ENCODE peak calls at places on chromosome 1, in ten cellular contexts. One of them, this sample, is unnamed.

GRCh38 chr1:165073402-165074007 is 283.0 kb downstream of the LMX1A start:
- DNase-seq in OCI-LY7: peak; percentile 38
- DNase-seq in adrenal gland: no peak
- DNase-seq in endodermal cell: no peak
- DNase-seq in mesendoderm: peak; percentile 72
- DNase-seq in prostate gland: peak; percentile 19
- DNase-seq in AG10803: peak; percentile 58
- DNase-seq in CD8-positive, alpha-beta T cell: no peak
- DNase-seq in heart right ventricle: no peak
- DNase-seq in epithelial cell of esophagus: peak; percentile 72
- DNase-seq in this sample: peak; percentile 39

GRCh38 chr1:231387770-231388669 is 34.1 kb downstream of the EGLN1 start:
- DNase-seq in OCI-LY7: no peak
- DNase-seq in adrenal gland: no peak
- DNase-seq in endodermal cell: no peak
- DNase-seq in mesendoderm: no peak
- DNase-seq in prostate gland: no peak
- DNase-seq in AG10803: peak; percentile 46
- DNase-seq in CD8-positive, alpha-beta T cell: no peak
- DNase-seq in heart right ventricle: no peak
- DNase-seq in epithelial cell of esophagus: no peak
- DNase-seq in this sample: no peak

GRCh38 chr1:32937061-32937460 is 27.5 kb downstream of the RNF19B start:
- DNase-seq in OCI-LY7: no peak
- DNase-seq in adrenal gland: no peak
- DNase-seq in endodermal cell: no peak
- DNase-seq in mesendoderm: no peak
- DNase-seq in prostate gland: no peak
- DNase-seq in AG10803: no peak
- DNase-seq in CD8-positive, alpha-beta T cell: no peak
- DNase-seq in heart right ventricle: no peak
- DNase-seq in epithelial cell of esophagus: peak; percentile 43
- DNase-seq in this sample: no peak

GRCh38 chr1:87329756-87330200 is 1.1 kb downstream of the LMO4 start:
- DNase-seq in OCI-LY7: no peak
- DNase-seq in adrenal gland: no peak
- DNase-seq in endodermal cell: no peak
- DNase-seq in mesendoderm: peak; percentile 28
- DNase-seq in prostate gland: no peak
- DNase-seq in AG10803: no peak
- DNase-seq in CD8-positive, alpha-beta T cell: no peak
- DNase-seq in heart right ventricle: no peak
- DNase-seq in epithelial cell of esophagus: peak; percentile 16
- DNase-seq in this sample: no peak

GRCh38 chr1:53557369-53557768 is 98.2 kb downstream of the DMRTB1 start:
- DNase-seq in OCI-LY7: no peak
- DNase-seq in adrenal gland: no peak
- DNase-seq in endodermal cell: no peak
- DNase-seq in mesendoderm: no peak
- DNase-seq in prostate gland: no peak
- DNase-seq in AG10803: no peak
- DNase-seq in CD8-positive, alpha-beta T cell: no peak
- DNase-seq in heart right ventricle: no peak
- DNase-seq in epithelial cell of esophagus: no peak
- DNase-seq in this sample: no peak

GRCh38 chr1:162168261-162168660 is 98.8 kb downstream of the NOS1AP start:
- DNase-seq in OCI-LY7: no peak
- DNase-seq in adrenal gland: no peak
- DNase-seq in endodermal cell: no peak
- DNase-seq in mesendoderm: no peak
- DNase-seq in prostate gland: peak; percentile 91
- DNase-seq in AG10803: no peak
- DNase-seq in CD8-positive, alpha-beta T cell: no peak
- DNase-seq in heart right ventricle: no peak
- DNase-seq in epithelial cell of esophagus: peak; percentile 70
- DNase-seq in this sample: peak; percentile 95

GRCh38 chr1:43414634-43415223 is 25.0 kb downstream of the SZT2 start:
- DNase-seq in OCI-LY7: peak; percentile 72
- DNase-seq in adrenal gland: peak; percentile 55
- DNase-seq in endodermal cell: peak; percentile 92
- DNase-seq in mesendoderm: peak; percentile 89
- DNase-seq in prostate gland: peak; percentile 51
- DNase-seq in AG10803: peak; percentile 26
- DNase-seq in CD8-positive, alpha-beta T cell: peak; percentile 56
- DNase-seq in heart right ventricle: no peak
- DNase-seq in epithelial cell of esophagus: peak; percentile 56
- DNase-seq in this sample: no peak

GRCh38 chr1:68111804-68112436 is 61.5 kb upstream of the DIRAS3 start:
- DNase-seq in OCI-LY7: no peak
- DNase-seq in adrenal gland: peak; percentile 71
- DNase-seq in endodermal cell: peak; percentile 58
- DNase-seq in mesendoderm: peak; percentile 46
- DNase-seq in prostate gland: peak; percentile 32
- DNase-seq in AG10803: peak; percentile 93
- DNase-seq in CD8-positive, alpha-beta T cell: no peak
- DNase-seq in heart right ventricle: peak; percentile 72
- DNase-seq in epithelial cell of esophagus: peak; percentile 69
- DNase-seq in this sample: peak; percentile 76

GRCh38 chr1:222334026-222334680 is 213.8 kb downstream of the HHIPL2 start:
- DNase-seq in OCI-LY7: no peak
- DNase-seq in adrenal gland: no peak
- DNase-seq in endodermal cell: no peak
- DNase-seq in mesendoderm: no peak
- DNase-seq in prostate gland: no peak
- DNase-seq in AG10803: peak; percentile 41
- DNase-seq in CD8-positive, alpha-beta T cell: no peak
- DNase-seq in heart right ventricle: no peak
- DNase-seq in epithelial cell of esophagus: no peak
- DNase-seq in this sample: no peak

GRCh38 chr1:223853748-223854147 is 8.0 kb upstream of the TP53BP2 start:
- DNase-seq in OCI-LY7: no peak
- DNase-seq in adrenal gland: no peak
- DNase-seq in endodermal cell: no peak
- DNase-seq in mesendoderm: no peak
- DNase-seq in prostate gland: no peak
- DNase-seq in AG10803: no peak
- DNase-seq in CD8-positive, alpha-beta T cell: no peak
- DNase-seq in heart right ventricle: no peak
- DNase-seq in epithelial cell of esophagus: no peak
- DNase-seq in this sample: no peak

GRCh38 chr1:151995774-151996173 is 2.1 kb upstream of the S100A10 start:
- DNase-seq in OCI-LY7: no peak
- DNase-seq in adrenal gland: no peak
- DNase-seq in endodermal cell: no peak
- DNase-seq in mesendoderm: no peak
- DNase-seq in prostate gland: no peak
- DNase-seq in AG10803: no peak
- DNase-seq in CD8-positive, alpha-beta T cell: no peak
- DNase-seq in heart right ventricle: no peak
- DNase-seq in epithelial cell of esophagus: peak; percentile 43
- DNase-seq in this sample: no peak

DNA sequence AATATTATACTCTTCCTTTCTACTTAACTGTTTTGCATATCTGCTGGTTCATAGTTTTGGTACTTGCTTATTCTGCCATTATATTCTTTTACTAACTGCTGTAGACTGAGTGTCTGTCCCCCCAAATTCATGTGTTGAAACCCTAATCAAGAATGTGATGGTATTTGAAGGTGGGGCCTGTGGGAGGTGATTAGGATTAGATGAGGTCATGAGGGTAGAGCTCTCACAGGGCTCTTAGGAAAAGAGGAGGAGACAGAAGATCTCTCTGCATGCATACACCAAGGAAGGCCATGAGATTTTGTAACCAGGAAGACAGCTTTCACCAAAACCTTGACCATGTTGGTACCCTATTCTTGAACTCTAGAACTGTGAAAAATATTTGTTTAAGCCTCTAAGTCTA is 354.1 kb upstream of the B3GALT2 start:
- DNase-seq in OCI-LY7: peak; percentile 12
- DNase-seq in adrenal gland: no peak
- DNase-seq in endodermal cell: no peak
- DNase-seq in mesendoderm: peak; percentile 50
- DNase-seq in prostate gland: no peak
- DNase-seq in AG10803: no peak
- DNase-seq in CD8-positive, alpha-beta T cell: no peak
- DNase-seq in heart right ventricle: no peak
- DNase-seq in epithelial cell of esophagus: no peak
- DNase-seq in this sample: no peak
- H3K4me3 ChIP-seq in OCI-LY7: peak overlapping the region; percentile 59
- H3K4me3 ChIP-seq in adrenal gland: no peak overlapping the region
- H3K4me3 ChIP-seq in endodermal cell: no peak overlapping the region
- H3K4me3 ChIP-seq in mesendoderm: no peak overlapping the region
- H3K4me3 ChIP-seq in prostate gland: no peak overlapping the region
- H3K4me3 ChIP-seq in AG10803: no peak overlapping the region
- H3K4me3 ChIP-seq in CD8-positive, alpha-beta T cell: no peak overlapping the region
- H3K4me3 ChIP-seq in heart right ventricle: no peak overlapping the region
- H3K4me3 ChIP-seq in epithelial cell of esophagus: no peak overlapping the region
- H3K4me3 ChIP-seq in this sample: no peak overlapping the region

GRCh38 chr1:155278689-155279160 is 1.5 kb downstream of the HCN3 start:
- DNase-seq in OCI-LY7: no peak
- DNase-seq in adrenal gland: no peak
- DNase-seq in endodermal cell: no peak
- DNase-seq in mesendoderm: no peak
- DNase-seq in prostate gland: no peak
- DNase-seq in AG10803: no peak
- DNase-seq in CD8-positive, alpha-beta T cell: no peak
- DNase-seq in heart right ventricle: no peak
- DNase-seq in epithelial cell of esophagus: peak; percentile 47
- DNase-seq in this sample: no peak
- H3K4me3 ChIP-seq in OCI-LY7: peak overlapping the region; percentile 82
- H3K4me3 ChIP-seq in adrenal gland: no peak overlapping the region
- H3K4me3 ChIP-seq in endodermal cell: no peak overlapping the region
- H3K4me3 ChIP-seq in mesendoderm: no peak overlapping the region
- H3K4me3 ChIP-seq in prostate gland: no peak overlapping the region
- H3K4me3 ChIP-seq in AG10803: no peak overlapping the region
- H3K4me3 ChIP-seq in CD8-positive, alpha-beta T cell: no peak overlapping the region
- H3K4me3 ChIP-seq in heart right ventricle: no peak overlapping the region
- H3K4me3 ChIP-seq in epithelial cell of esophagus: no peak overlapping the region
- H3K4me3 ChIP-seq in this sample: no peak overlapping the region

GRCh38 chr1:1273535-1274298 is at the start of gene UBE2J2:
- DNase-seq in OCI-LY7: peak; percentile 94
- DNase-seq in adrenal gland: peak; percentile 93
- DNase-seq in endodermal cell: peak; percentile 97
- DNase-seq in mesendoderm: peak; percentile 93
- DNase-seq in prostate gland: peak; percentile 91
- DNase-seq in AG10803: peak; percentile 92
- DNase-seq in CD8-positive, alpha-beta T cell: peak; percentile 93
- DNase-seq in heart right ventricle: peak; percentile 95
- DNase-seq in epithelial cell of esophagus: peak; percentile 94
- DNase-seq in this sample: peak; percentile 69

GRCh38 chr1:1273152-1273534 is 511 bp downstream of the UBE2J2 start:
- DNase-seq in OCI-LY7: no peak
- DNase-seq in adrenal gland: no peak
- DNase-seq in endodermal cell: no peak
- DNase-seq in mesendoderm: no peak
- DNase-seq in prostate gland: no peak
- DNase-seq in AG10803: no peak
- DNase-seq in CD8-positive, alpha-beta T cell: no peak
- DNase-seq in heart right ventricle: no peak
- DNase-seq in epithelial cell of esophagus: no peak
- DNase-seq in this sample: no peak

GRCh38 chr1:1270813-1271212 is 2.8 kb downstream of the UBE2J2 start:
- DNase-seq in OCI-LY7: no peak
- DNase-seq in adrenal gland: no peak
- DNase-seq in endodermal cell: no peak
- DNase-seq in mesendoderm: no peak
- DNase-seq in prostate gland: no peak
- DNase-seq in AG10803: peak; percentile 61
- DNase-seq in CD8-positive, alpha-beta T cell: no peak
- DNase-seq in heart right ventricle: no peak
- DNase-seq in epithelial cell of esophagus: no peak
- DNase-seq in this sample: no peak

GRCh38 chr1:1274299-1274930 is 761 bp upstream of the UBE2J2 start:
- DNase-seq in OCI-LY7: no peak
- DNase-seq in adrenal gland: no peak
- DNase-seq in endodermal cell: no peak
- DNase-seq in mesendoderm: no peak
- DNase-seq in prostate gland: no peak
- DNase-seq in AG10803: no peak
- DNase-seq in CD8-positive, alpha-beta T cell: no peak
- DNase-seq in heart right ventricle: peak; percentile 23
- DNase-seq in epithelial cell of esophagus: no peak
- DNase-seq in this sample: no peak

DNA sequence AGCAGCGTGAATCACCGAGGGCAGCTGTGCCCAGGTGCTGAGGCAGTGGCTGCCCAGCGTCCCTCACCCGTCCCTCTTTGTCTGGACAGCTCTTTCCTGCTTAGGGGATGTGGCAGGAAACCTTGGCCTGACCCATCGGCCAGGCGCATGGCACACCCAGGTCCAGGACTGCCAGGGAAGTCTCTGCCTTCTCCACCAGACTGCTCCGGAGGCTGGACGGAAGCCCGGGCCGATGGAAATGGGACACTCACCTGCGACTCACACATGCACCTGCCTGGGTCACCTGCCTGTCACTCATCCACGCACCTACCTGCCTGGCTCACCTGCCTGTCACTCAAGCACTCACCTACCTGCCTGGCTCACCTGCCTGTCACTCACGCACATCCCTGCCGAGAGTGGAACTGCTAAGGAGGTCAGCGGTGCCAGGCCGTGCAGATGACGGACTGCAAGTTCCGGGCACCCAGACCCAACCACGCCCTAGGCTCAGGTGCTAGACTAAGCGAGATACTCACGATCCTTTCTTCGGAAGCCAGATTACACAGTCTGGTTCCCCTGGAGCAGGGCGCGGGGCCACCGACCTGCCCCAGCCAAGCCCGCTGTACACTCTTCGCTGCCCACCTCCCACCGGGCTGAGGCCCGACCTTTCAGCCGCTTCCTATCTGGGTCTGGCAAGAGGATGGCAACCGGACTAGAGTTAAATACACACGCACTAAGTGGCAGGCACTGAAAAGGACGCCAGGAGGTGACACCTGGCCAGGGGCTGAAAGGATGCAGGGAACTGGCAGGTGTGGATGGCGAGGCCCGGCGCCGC is 1.1 kb downstream of the UBE2J2 start:
- DNase-seq in OCI-LY7: peak; percentile 54
- DNase-seq in adrenal gland: no peak
- DNase-seq in endodermal cell: no peak
- DNase-seq in mesendoderm: no peak
- DNase-seq in prostate gland: no peak
- DNase-seq in AG10803: no peak
- DNase-seq in CD8-positive, alpha-beta T cell: no peak
- DNase-seq in heart right ventricle: no peak
- DNase-seq in epithelial cell of esophagus: peak; percentile 61
- DNase-seq in this sample: peak; percentile 99
- H3K4me3 ChIP-seq in OCI-LY7: peak overlapping the region; percentile 94
- H3K4me3 ChIP-seq in adrenal gland: peak overlapping the region; percentile 62
- H3K4me3 ChIP-seq in endodermal cell: peak overlapping the region; percentile 88
- H3K4me3 ChIP-seq in mesendoderm: peak overlapping the region; percentile 95
- H3K4me3 ChIP-seq in prostate gland: peak overlapping the region; percentile 91
- H3K4me3 ChIP-seq in AG10803: peak overlapping the region; percentile 88
- H3K4me3 ChIP-seq in CD8-positive, alpha-beta T cell: peak overlapping the region; percentile 68
- H3K4me3 ChIP-seq in heart right ventricle: peak overlapping the region; percentile 98
- H3K4me3 ChIP-seq in epithelial cell of esophagus: peak overlapping the region; percentile 81
- H3K4me3 ChIP-seq in this sample: peak overlapping the region; percentile 86

DNA sequence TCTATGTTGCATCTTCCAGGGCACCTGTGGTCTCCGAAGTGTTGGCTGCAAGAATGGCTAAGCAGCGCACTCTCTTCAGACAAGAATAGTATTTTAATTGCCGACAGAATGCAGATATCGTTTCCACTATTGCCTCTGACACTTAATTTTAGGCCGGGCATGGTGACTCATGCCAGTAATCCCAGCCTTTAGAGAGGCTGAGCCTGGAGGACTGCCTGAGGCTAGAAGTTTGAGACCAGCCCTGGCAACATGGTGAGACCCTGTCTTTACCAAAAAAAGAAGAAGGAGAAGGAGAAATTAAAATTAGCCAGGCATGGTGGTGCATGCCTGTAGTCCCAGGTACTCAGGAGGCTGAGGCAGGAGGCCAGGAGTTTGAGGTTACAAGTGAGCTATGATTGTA is 306.9 kb downstream of the KIF26B start:
- DNase-seq in OCI-LY7: no peak
- DNase-seq in adrenal gland: no peak
- DNase-seq in endodermal cell: no peak
- DNase-seq in mesendoderm: no peak
- DNase-seq in prostate gland: no peak
- DNase-seq in AG10803: no peak
- DNase-seq in CD8-positive, alpha-beta T cell: no peak
- DNase-seq in heart right ventricle: no peak
- DNase-seq in epithelial cell of esophagus: no peak
- DNase-seq in this sample: no peak
- H3K4me3 ChIP-seq in OCI-LY7: no peak overlapping the region
- H3K4me3 ChIP-seq in adrenal gland: no peak overlapping the region
- H3K4me3 ChIP-seq in endodermal cell: no peak overlapping the region
- H3K4me3 ChIP-seq in mesendoderm: no peak overlapping the region
- H3K4me3 ChIP-seq in prostate gland: no peak overlapping the region
- H3K4me3 ChIP-seq in AG10803: no peak overlapping the region
- H3K4me3 ChIP-seq in CD8-positive, alpha-beta T cell: no peak overlapping the region
- H3K4me3 ChIP-seq in heart right ventricle: no peak overlapping the region
- H3K4me3 ChIP-seq in epithelial cell of esophagus: no peak overlapping the region
- H3K4me3 ChIP-seq in this sample: no peak overlapping the region